ENCODE peak calls at places on chromosomes 5 and 9, in nine cellular contexts. K is psoas muscle; F is BE2C; B is GM12865; I is cardiac muscle cell; P is CD8-positive, alpha-beta T cell; G is mucosa of descending colon; R is transverse colon; Y is Panc1. N is an unnamed sample.
A peak's percentile ranks its signal among the peaks of the same experiment; 100 is the strongest.

GRCh38 chr5:74653991-74654390 is 13.5 kb upstream of the ENC1 start:
- DNase-seq in K (no peak), F (no peak), B (no peak), I (no peak), P (no peak), G (no peak), R (no peak), Y (no peak), N (no peak)

GRCh38 chr9:127554966-127555829 is 56.9 kb upstream of the STXBP1 start:
- DNase-seq in K (no peak), F (no peak), B (no peak), I (no peak), P (no peak), G (no peak), R (no peak), Y (no peak), N (no peak)

GRCh38 chr9:135137398-135137832 is 49.9 kb downstream of the OLFM1 start:
- DNase-seq in K (no peak), F (peak; percentile 82), B (no peak), I (peak; percentile 58), P (no peak), G (no peak), R (no peak), Y (no peak), N (no peak)

GRCh38 chr9:8447618-8448017 is 648.0 kb upstream of the DMAC1 start:
- DNase-seq in K (no peak), F (no peak), B (no peak), I (no peak), P (no peak), G (no peak), R (no peak), Y (no peak), N (no peak)

GRCh38 chr5:180347651-180348050 is 5.5 kb downstream of the GFPT2 start:
- DNase-seq in K (no peak), F (no peak), B (no peak), I (no peak), P (no peak), G (no peak), R (no peak), Y (no peak), N (no peak)

GRCh38 chr5:59276886-59277514 is 616.5 kb downstream of the PDE4D start:
- DNase-seq in K (no peak), F (no peak), B (no peak), I (no peak), P (no peak), G (no peak), R (peak; percentile 34), Y (no peak), N (no peak)

GRCh38 chr5:177447066-177447610 is 524 bp downstream of the PRR7 start:
- DNase-seq in K (peak; percentile 58), F (peak; percentile 87), B (peak; percentile 81), I (peak; percentile 71), P (peak; percentile 76), G (peak; percentile 81), R (peak; percentile 65), Y (no peak), N (no peak)

GRCh38 chr5:152349683-152350526 is 55.2 kb downstream of the NMUR2 start:
- DNase-seq in K (peak; percentile 47), F (peak; percentile 29), B (peak; percentile 51), I (peak; percentile 67), P (no peak), G (no peak), R (peak; percentile 8), Y (peak; percentile 27), N (peak; percentile 2)

GRCh38 chr5:154390746-154391359 is 54.9 kb upstream of the SAP30L start:
- DNase-seq in K (no peak), F (no peak), B (no peak), I (no peak), P (no peak), G (no peak), R (no peak), Y (no peak), N (no peak)

GRCh38 chr9:110198357-110198756 is 9.6 kb downstream of the C9orf152 start:
- DNase-seq in K (no peak), F (no peak), B (no peak), I (no peak), P (no peak), G (no peak), R (no peak), Y (no peak), N (no peak)

GRCh38 chr5:142292808-142293207 is 32.0 kb downstream of the SPRY4 start:
- DNase-seq in K (no peak), F (no peak), B (no peak), I (no peak), P (no peak), G (no peak), R (no peak), Y (no peak), N (no peak)

GRCh38 chr5:62029303-62029702 is 276.7 kb upstream of the KIF2A start:
- DNase-seq in K (no peak), F (no peak), B (no peak), I (no peak), P (no peak), G (no peak), R (no peak), Y (no peak), N (peak; percentile 20)

GRCh38 chr5:78747703-78748359 is 99.3 kb upstream of the LHFPL2 start:
- DNase-seq in K (no peak), F (no peak), B (no peak), I (no peak), P (no peak), G (no peak), R (no peak), Y (no peak), N (peak; percentile 66)

GRCh38 chr9:132141948-132142594 is 19.8 kb upstream of the NTNG2 start:
- DNase-seq in K (no peak), F (no peak), B (no peak), I (no peak), P (no peak), G (no peak), R (no peak), Y (no peak), N (no peak)

GRCh38 chr5:180156141-180156540 is 52.9 kb downstream of the RASGEF1C start:
- DNase-seq in K (no peak), F (no peak), B (no peak), I (no peak), P (peak; percentile 13), G (no peak), R (peak; percentile 4), Y (no peak), N (no peak)

GRCh38 chr9:4167040-4167671 is 132.7 kb downstream of the GLIS3 start:
- DNase-seq in K (no peak), F (no peak), B (no peak), I (no peak), P (no peak), G (no peak), R (no peak), Y (no peak), N (peak; percentile 81)

GRCh38 chr5:171693397-171693796 is 92.2 kb upstream of the SMIM23 start:
- DNase-seq in K (no peak), F (no peak), B (no peak), I (no peak), P (peak; percentile 36), G (no peak), R (no peak), Y (no peak), N (no peak)

GRCh38 chr9:134066923-134067851 is 639 bp downstream of the BRD3 start:
- DNase-seq in K (peak; percentile 66), F (peak; percentile 53), B (peak; percentile 54), I (peak; percentile 67), P (peak; percentile 64), G (peak; percentile 60), R (peak; percentile 37), Y (no peak), N (peak; percentile 58)

GRCh38 chr9:122356627-122357026 is 14.2 kb upstream of the PTGS1 start:
- DNase-seq in K (no peak), F (no peak), B (no peak), I (peak; percentile 21), P (no peak), G (no peak), R (no peak), Y (no peak), N (no peak)
- TF ChIP-seq CTCF in K (no peak), F (peak; percentile 56), B (peak; percentile 23), I (peak; percentile 58), P (no peak), G (no peak), R (no peak), Y (peak; percentile 28), N (peak; percentile 24)

GRCh38 chr5:81748556-81748955 is 2.3 kb downstream of the SSBP2 start:
- DNase-seq in K (no peak), F (no peak), B (no peak), I (no peak), P (no peak), G (no peak), R (no peak), Y (no peak), N (no peak)
- H3K4me3 ChIP-seq in K (peak overlapping the region; percentile 86), F (peak overlapping the region; percentile 75), B (peak overlapping the region; percentile 5), I (peak overlapping the region; percentile 99), P (no peak overlapping the region), G (no peak overlapping the region), R (no peak overlapping the region), Y (no peak overlapping the region), N (no peak overlapping the region)

DNA sequence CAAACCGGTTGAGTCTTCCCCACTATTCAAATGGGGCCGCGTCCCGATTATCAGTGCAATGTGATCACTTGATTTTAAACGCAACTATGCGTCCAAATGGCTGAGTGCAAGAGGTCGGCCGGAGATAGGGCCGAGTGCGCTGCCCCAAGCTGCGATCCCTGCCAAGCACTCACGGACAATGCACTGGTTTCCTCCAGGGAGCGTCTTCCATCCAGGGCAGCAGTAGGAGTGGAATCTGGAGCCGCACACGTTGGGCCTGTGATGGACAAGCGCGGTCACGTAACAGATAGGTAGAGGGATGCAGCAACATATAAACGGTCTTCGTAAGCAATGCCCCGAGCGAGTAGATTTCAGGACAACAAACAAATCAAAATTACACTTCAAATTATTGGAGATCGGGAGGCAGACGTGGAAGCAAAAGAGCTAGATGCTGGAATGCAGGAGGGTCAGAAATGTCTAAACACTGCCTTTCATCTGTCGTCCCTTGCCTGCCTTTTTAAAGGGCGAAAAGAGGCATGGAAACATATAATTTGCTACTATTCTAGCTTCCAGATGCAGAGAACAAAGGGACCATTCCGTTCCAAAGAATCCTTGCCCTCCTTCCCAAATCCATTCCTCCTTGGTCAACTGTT is 1.7 kb downstream of the FBN2 start:
- DNase-seq in K (no peak), F (no peak), B (no peak), I (no peak), P (no peak), G (no peak), R (no peak), Y (no peak), N (peak; percentile 16)
- TF ChIP-seq CTCF in K (no peak), F (no peak), B (no peak), I (no peak), P (no peak), G (no peak), R (no peak), Y (no peak), N (no peak)

DNA sequence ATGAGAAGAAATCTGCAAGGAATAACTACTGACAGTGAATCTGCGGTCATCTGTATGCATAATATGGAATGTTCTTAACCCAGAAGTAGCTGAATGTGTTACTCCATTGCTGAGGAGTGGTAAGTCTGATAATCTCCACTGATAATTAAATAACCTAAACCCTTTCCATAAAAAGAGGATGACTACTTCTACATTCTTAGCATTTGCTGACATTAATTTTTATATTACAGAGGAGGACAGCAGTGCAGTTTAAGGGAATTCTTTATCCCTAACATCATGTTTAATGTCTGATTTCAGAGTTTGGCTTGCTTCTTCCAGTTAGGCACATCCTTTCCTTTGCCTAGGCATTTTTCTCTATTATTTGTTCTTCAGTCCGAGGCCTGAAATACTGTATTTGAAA is 52.2 kb downstream of the CDC42SE2 start:
- DNase-seq in K (no peak), F (no peak), B (no peak), I (no peak), P (no peak), G (no peak), R (no peak), Y (no peak), N (no peak)
- H3K4me3 ChIP-seq in K (no peak overlapping the region), F (no peak overlapping the region), B (no peak overlapping the region), I (no peak overlapping the region), P (no peak overlapping the region), G (no peak overlapping the region), R (no peak overlapping the region), Y (no peak overlapping the region), N (no peak overlapping the region)

N was measured in foreskin fibroblast.